ENCODE peak calls at places on chromosomes 16 and 17, in eight cellular contexts. D, S, I, B, V, P, R and F are unnamed samples.

GRCh38 chr16:565420-566330 is 1.1 kb upstream of the NHLRC4 start:
- DNase-seq in B (peak; percentile 41), P (no peak), S (no peak), I (no peak), D (no peak), R (no peak), V (no peak), F (no peak)

GRCh38 chr16:27690604-27691003 is 140.7 kb downstream of the KATNIP start:
- DNase-seq in R (no peak), B (no peak), V (peak; percentile 57), S (no peak), D (no peak), I (no peak), P (peak; percentile 47), F (peak; percentile 19)

GRCh38 chr16:3138823-3139426 is 4.1 kb downstream of the ZNF213 start:
- DNase-seq in D (no peak), V (no peak), R (no peak), I (peak; percentile 33), P (no peak), S (no peak), B (no peak), F (no peak)

GRCh38 chr16:84288902-84289301 is 5.8 kb upstream of the WFDC1 start:
- DNase-seq in P (no peak), I (no peak), S (no peak), R (no peak), D (no peak), V (no peak), B (no peak), F (no peak)

GRCh38 chr17:81294512-81295030 is 536 bp downstream of the SLC38A10 start:
- DNase-seq in R (no peak), V (peak; percentile 78), B (peak; percentile 46), P (peak; percentile 45), I (peak; percentile 81), D (peak; percentile 30), S (peak; percentile 34), F (peak; percentile 30)

GRCh38 chr16:23232806-23233205 is 50.3 kb downstream of the SCNN1G start:
- DNase-seq in I (no peak), B (no peak), R (no peak), D (no peak), P (no peak), S (no peak), V (no peak), F (no peak)

GRCh38 chr16:84579936-84580335 is 37.9 kb downstream of the COTL1 start:
- DNase-seq in R (no peak), I (peak; percentile 92), P (no peak), B (no peak), D (no peak), V (no peak), S (no peak), F (no peak)

GRCh38 chr17:49910094-49910857 is 58.7 kb upstream of the DLX4 start:
- DNase-seq in V (no peak), D (no peak), I (no peak), B (no peak), R (no peak), P (peak; percentile 71), S (no peak), F (no peak)

GRCh38 chr16:29306953-29307597 is 99.4 kb downstream of the NPIPB11 start:
- DNase-seq in I (peak; percentile 28), D (no peak), V (peak; percentile 32), B (no peak), R (no peak), S (no peak), P (no peak), F (no peak)

GRCh38 chr17:1746975-1747543 is 4.4 kb downstream of the SERPINF2 start:
- DNase-seq in B (peak; percentile 70), I (peak; percentile 74), P (no peak), S (no peak), R (no peak), D (peak; percentile 58), V (peak; percentile 94), F (peak; percentile 69)

GRCh38 chr16:540645-541340 is 13.3 kb downstream of the CAPN15 start:
- DNase-seq in D (no peak), I (peak; percentile 93), V (no peak), P (no peak), R (no peak), B (no peak), S (no peak), F (no peak)

GRCh38 chr17:65027305-65027704 is 29.2 kb downstream of the GNA13 start:
- DNase-seq in B (no peak), R (no peak), I (no peak), P (peak; percentile 27), S (no peak), V (no peak), D (no peak), F (peak; percentile 83)

GRCh38 chr17:18015603-18016002 is 23.4 kb downstream of the ATPAF2 start:
- DNase-seq in B (no peak), D (no peak), S (no peak), R (no peak), P (no peak), I (no peak), V (no peak), F (no peak)

GRCh38 chr16:84096447-84097005 is 20.2 kb downstream of the MBTPS1 start:
- DNase-seq in V (no peak), D (no peak), R (no peak), S (no peak), B (no peak), P (no peak), I (no peak), F (no peak)

GRCh38 chr17:80899402-80900268 is 92.0 kb upstream of the CHMP6 start:
- DNase-seq in D (no peak), B (no peak), I (peak; percentile 29), S (peak; percentile 32), P (peak; percentile 51), R (no peak), V (peak; percentile 82), F (peak; percentile 10)

GRCh38 chr16:85373741-85374570 is 239.2 kb upstream of the GSE1 start:
- DNase-seq in V (no peak), I (peak; percentile 67), D (no peak), S (no peak), P (no peak), R (no peak), B (no peak), F (no peak)

GRCh38 chr17:72349508-72350472 is 229.0 kb downstream of the SOX9 start:
- DNase-seq in V (no peak), P (no peak), D (no peak), S (no peak), B (no peak), R (no peak), I (no peak), F (no peak)

GRCh38 chr17:80671039-80671822 is 126.6 kb downstream of the RPTOR start:
- DNase-seq in B (no peak), D (no peak), S (no peak), R (no peak), V (no peak), I (no peak), P (no peak), F (no peak)

GRCh38 chr16:74309789-74310781 is 13.5 kb downstream of the PSMD7 start:
- DNase-seq in P (peak; percentile 64), V (no peak), B (no peak), D (no peak), R (no peak), S (no peak), I (no peak), F (peak; percentile 65)

GRCh38 chr17:27657620-27658019 is 26.6 kb downstream of the LGALS9 start:
- DNase-seq in R (no peak), I (no peak), D (no peak), S (no peak), B (no peak), V (peak; percentile 40), P (peak; percentile 51), F (no peak)

GRCh38 chr17:45170976-45171337 is 9.3 kb downstream of the HEXIM2 start:
- DNase-seq in V (peak; percentile 73), I (peak; percentile 72), P (no peak), R (peak; percentile 62), B (peak; percentile 71), D (peak; percentile 90), S (no peak), F (peak; percentile 92)

GRCh38 chr16:8355714-8356113 is 234.6 kb downstream of the TMEM114 start:
- DNase-seq in S (no peak), I (no peak), B (no peak), V (no peak), D (no peak), P (peak; percentile 52), R (no peak), F (no peak)
- TF ChIP-seq CTCF in S (no peak), I (no peak), B (no peak), V (no peak), D (no peak), P (peak; percentile 64), R (no peak), F (no peak)

GRCh38 chr16:89478576-89479221 is 11.7 kb downstream of the ANKRD11 start:
- DNase-seq in B (no peak), R (no peak), V (no peak), P (no peak), I (no peak), S (no peak), D (no peak), F (peak; percentile 80)
- H3K27ac ChIP-seq in B (no peak overlapping the region), R (no peak overlapping the region), V (no peak overlapping the region), P (peak overlapping the region; percentile 8), I (no peak overlapping the region), S (no peak overlapping the region), D (no peak overlapping the region), F (peak overlapping the region; percentile 92)

GRCh38 chr17:77844681-77845080 is 113.8 kb upstream of the TNRC6C start:
- DNase-seq in S (no peak), V (peak; percentile 58), R (no peak), I (peak; percentile 26), B (no peak), D (no peak), P (no peak), F (no peak)
- TF ChIP-seq CTCF in S (no peak), V (no peak), R (no peak), I (no peak), B (no peak), D (no peak), P (no peak), F (no peak)

GRCh38 chr17:32516940-32517711 is 30.3 kb downstream of the CDK5R1 start:
- DNase-seq in D (no peak), B (no peak), S (no peak), R (no peak), P (no peak), V (no peak), I (no peak), F (no peak)

GRCh38 chr17:32514587-32514986 is 27.8 kb downstream of the CDK5R1 start:
- DNase-seq in R (no peak), D (no peak), S (no peak), I (no peak), P (no peak), V (no peak), B (no peak), F (no peak)

GRCh38 chr17:32517982-32518381 is 31.2 kb downstream of the CDK5R1 start:
- DNase-seq in P (no peak), B (no peak), I (no peak), V (no peak), D (no peak), R (no peak), S (no peak), F (no peak)

GRCh38 chr17:32515677-32516383 is 29.0 kb downstream of the CDK5R1 start:
- DNase-seq in S (no peak), I (no peak), B (no peak), D (no peak), R (no peak), P (no peak), V (no peak), F (no peak)

DNA sequence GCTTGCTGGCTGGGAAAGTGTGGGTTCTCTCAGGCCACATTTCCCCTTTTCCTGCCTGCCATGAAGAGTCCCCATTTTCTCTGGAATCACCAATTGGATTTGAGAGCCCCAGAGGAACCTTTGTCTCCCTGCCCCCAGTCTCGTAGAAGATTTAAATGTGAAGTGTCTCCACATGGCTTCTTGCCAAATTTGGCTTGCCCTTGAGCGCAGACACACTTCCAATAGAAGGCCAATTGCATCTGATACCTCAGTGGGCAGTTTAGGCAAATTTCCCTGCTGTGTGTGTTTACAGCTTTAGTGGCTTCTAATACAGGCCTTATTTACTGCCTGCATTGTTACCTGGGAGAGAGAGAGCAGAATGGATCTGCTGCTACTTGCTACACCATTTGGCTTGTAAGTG is 29.7 kb downstream of the CDK5R1 start:
- DNase-seq in R (no peak), S (no peak), D (no peak), P (no peak), V (no peak), B (no peak), I (no peak), F (no peak)
- H3K27ac ChIP-seq in R (no peak overlapping the region), S (no peak overlapping the region), D (no peak overlapping the region), P (no peak overlapping the region), V (no peak overlapping the region), B (no peak overlapping the region), I (no peak overlapping the region), F (no peak overlapping the region)